ENCODE peak calls at places on chromosomes 16 and 17, in seven cellular contexts. One of them, this sample, is unnamed.

GRCh38 chr16:69435977-69436729 is 11.7 kb downstream of the CYB5B start:
- DNase-seq in breast epithelium: no peak
- DNase-seq in heart left ventricle: no peak
- DNase-seq in uterus: no peak
- DNase-seq in A549: no peak
- DNase-seq in esophagus squamous epithelium: no peak
- DNase-seq in right lobe of liver: no peak
- DNase-seq in this sample: no peak

GRCh38 chr16:3019594-3020246 is 448 bp upstream of the TNFRSF12A start:
- DNase-seq in esophagus squamous epithelium: no peak
- DNase-seq in heart left ventricle: no peak
- DNase-seq in right lobe of liver: no peak
- DNase-seq in breast epithelium: no peak
- DNase-seq in A549: no peak
- DNase-seq in uterus: no peak
- DNase-seq in this sample: no peak

GRCh38 chr16:65274576-65274975 is 152.7 kb upstream of the CDH11 start:
- DNase-seq in heart left ventricle: no peak
- DNase-seq in breast epithelium: no peak
- DNase-seq in esophagus squamous epithelium: no peak
- DNase-seq in right lobe of liver: no peak
- DNase-seq in A549: no peak
- DNase-seq in uterus: no peak
- DNase-seq in this sample: no peak

GRCh38 chr17:67994827-67995567 is 1.3 kb downstream of the C17orf58 start:
- DNase-seq in right lobe of liver: no peak
- DNase-seq in A549: peak; percentile 31
- DNase-seq in breast epithelium: no peak
- DNase-seq in uterus: peak; percentile 34
- DNase-seq in esophagus squamous epithelium: no peak
- DNase-seq in heart left ventricle: no peak
- DNase-seq in this sample: no peak

GRCh38 chr17:38361700-38362465 is 10.2 kb downstream of the SOCS7 start:
- DNase-seq in uterus: no peak
- DNase-seq in heart left ventricle: no peak
- DNase-seq in A549: no peak
- DNase-seq in right lobe of liver: no peak
- DNase-seq in esophagus squamous epithelium: no peak
- DNase-seq in breast epithelium: no peak
- DNase-seq in this sample: no peak

GRCh38 chr16:51577621-51578303 is 426.7 kb upstream of the SALL1 start:
- DNase-seq in A549: no peak
- DNase-seq in right lobe of liver: no peak
- DNase-seq in esophagus squamous epithelium: no peak
- DNase-seq in heart left ventricle: no peak
- DNase-seq in breast epithelium: no peak
- DNase-seq in uterus: no peak
- DNase-seq in this sample: no peak

GRCh38 chr17:17109896-17110295 is 67.6 kb downstream of the MPRIP start:
- DNase-seq in right lobe of liver: peak; percentile 38
- DNase-seq in uterus: no peak
- DNase-seq in A549: no peak
- DNase-seq in heart left ventricle: no peak
- DNase-seq in breast epithelium: no peak
- DNase-seq in esophagus squamous epithelium: no peak
- DNase-seq in this sample: peak; percentile 71

GRCh38 chr17:41308918-41309359 is at the start of gene KRTAP16-1:
- DNase-seq in uterus: no peak
- DNase-seq in right lobe of liver: no peak
- DNase-seq in esophagus squamous epithelium: no peak
- DNase-seq in breast epithelium: no peak
- DNase-seq in A549: no peak
- DNase-seq in heart left ventricle: no peak
- DNase-seq in this sample: no peak

GRCh38 chr17:41972571-41973411 is 6.2 kb downstream of the CNP start:
- DNase-seq in A549: no peak
- DNase-seq in esophagus squamous epithelium: no peak
- DNase-seq in breast epithelium: peak; percentile 87
- DNase-seq in right lobe of liver: peak; percentile 81
- DNase-seq in heart left ventricle: peak; percentile 54
- DNase-seq in uterus: no peak
- DNase-seq in this sample: no peak

GRCh38 chr17:39527220-39527813 is 66.0 kb downstream of the CDK12 start:
- DNase-seq in breast epithelium: no peak
- DNase-seq in A549: no peak
- DNase-seq in right lobe of liver: no peak
- DNase-seq in esophagus squamous epithelium: no peak
- DNase-seq in heart left ventricle: no peak
- DNase-seq in uterus: no peak
- DNase-seq in this sample: no peak

GRCh38 chr16:4496305-4496704 is 20.1 kb downstream of the HMOX2 start:
- DNase-seq in breast epithelium: no peak
- DNase-seq in esophagus squamous epithelium: no peak
- DNase-seq in heart left ventricle: no peak
- DNase-seq in A549: no peak
- DNase-seq in uterus: no peak
- DNase-seq in right lobe of liver: no peak
- DNase-seq in this sample: no peak

GRCh38 chr17:46877466-46877865 is 26.1 kb downstream of the WNT9B start:
- DNase-seq in uterus: no peak
- DNase-seq in breast epithelium: no peak
- DNase-seq in right lobe of liver: no peak
- DNase-seq in esophagus squamous epithelium: no peak
- DNase-seq in A549: no peak
- DNase-seq in heart left ventricle: no peak
- DNase-seq in this sample: no peak

GRCh38 chr16:69916445-69916844 is 34.7 kb upstream of the CLEC18A start:
- DNase-seq in heart left ventricle: no peak
- DNase-seq in right lobe of liver: no peak
- DNase-seq in breast epithelium: no peak
- DNase-seq in A549: no peak
- DNase-seq in uterus: no peak
- DNase-seq in esophagus squamous epithelium: no peak
- DNase-seq in this sample: no peak

GRCh38 chr16:57577691-57578224 is 35.3 kb downstream of the ADGRG5 start:
- DNase-seq in heart left ventricle: no peak
- DNase-seq in uterus: no peak
- DNase-seq in A549: no peak
- DNase-seq in right lobe of liver: no peak
- DNase-seq in breast epithelium: no peak
- DNase-seq in esophagus squamous epithelium: no peak
- DNase-seq in this sample: no peak

GRCh38 chr16:8716052-8716451 is 41.6 kb downstream of the ABAT start:
- DNase-seq in heart left ventricle: no peak
- DNase-seq in A549: no peak
- DNase-seq in uterus: no peak
- DNase-seq in breast epithelium: no peak
- DNase-seq in right lobe of liver: no peak
- DNase-seq in esophagus squamous epithelium: no peak
- DNase-seq in this sample: no peak

GRCh38 chr17:32732900-32733299 is 144.0 kb downstream of the MYO1D start:
- DNase-seq in esophagus squamous epithelium: no peak
- DNase-seq in breast epithelium: no peak
- DNase-seq in A549: no peak
- DNase-seq in uterus: no peak
- DNase-seq in heart left ventricle: no peak
- DNase-seq in right lobe of liver: no peak
- DNase-seq in this sample: no peak

GRCh38 chr17:45794840-45795239 is 10.7 kb downstream of the CRHR1 start:
- DNase-seq in uterus: no peak
- DNase-seq in A549: peak; percentile 66
- DNase-seq in esophagus squamous epithelium: no peak
- DNase-seq in breast epithelium: no peak
- DNase-seq in right lobe of liver: no peak
- DNase-seq in heart left ventricle: no peak
- DNase-seq in this sample: no peak

GRCh38 chr16:81221731-81222130 is 16.8 kb upstream of the BCO1 start:
- DNase-seq in heart left ventricle: no peak
- DNase-seq in A549: no peak
- DNase-seq in uterus: no peak
- DNase-seq in esophagus squamous epithelium: no peak
- DNase-seq in breast epithelium: no peak
- DNase-seq in right lobe of liver: no peak
- DNase-seq in this sample: no peak

GRCh38 chr16:4548124-4548523 is 8.0 kb upstream of the C16orf96 start:
- DNase-seq in breast epithelium: no peak
- DNase-seq in right lobe of liver: no peak
- DNase-seq in esophagus squamous epithelium: no peak
- DNase-seq in heart left ventricle: no peak
- DNase-seq in uterus: no peak
- DNase-seq in A549: no peak
- DNase-seq in this sample: no peak

GRCh38 chr17:40547079-40547784 is 18.0 kb downstream of the CCR7 start:
- DNase-seq in right lobe of liver: peak; percentile 55
- DNase-seq in heart left ventricle: no peak
- DNase-seq in A549: no peak
- DNase-seq in uterus: peak; percentile 22
- DNase-seq in breast epithelium: no peak
- DNase-seq in esophagus squamous epithelium: no peak
- DNase-seq in this sample: peak; percentile 40

GRCh38 chr16:89918453-89919347 is at the start of gene MC1R:
- DNase-seq in heart left ventricle: no peak
- DNase-seq in uterus: no peak
- DNase-seq in right lobe of liver: no peak
- DNase-seq in esophagus squamous epithelium: no peak
- DNase-seq in breast epithelium: no peak
- DNase-seq in A549: peak; percentile 51
- DNase-seq in this sample: no peak

GRCh38 chr16:24652209-24652712 is 77.2 kb upstream of the TNRC6A start:
- DNase-seq in heart left ventricle: no peak
- DNase-seq in A549: no peak
- DNase-seq in esophagus squamous epithelium: no peak
- DNase-seq in breast epithelium: no peak
- DNase-seq in uterus: no peak
- DNase-seq in right lobe of liver: no peak
- DNase-seq in this sample: peak; percentile 3

GRCh38 chr17:3845361-3845753 is 689 bp downstream of the NCBP3 start:
- DNase-seq in heart left ventricle: no peak
- DNase-seq in uterus: no peak
- DNase-seq in breast epithelium: no peak
- DNase-seq in esophagus squamous epithelium: no peak
- DNase-seq in A549: peak; percentile 53
- DNase-seq in right lobe of liver: no peak
- DNase-seq in this sample: no peak

GRCh38 chr17:44209786-44210341 is 9.6 kb downstream of the UBTF start:
- DNase-seq in A549: no peak
- DNase-seq in uterus: no peak
- DNase-seq in right lobe of liver: no peak
- DNase-seq in esophagus squamous epithelium: no peak
- DNase-seq in breast epithelium: no peak
- DNase-seq in heart left ventricle: no peak
- DNase-seq in this sample: no peak
- TF ChIP-seq POLR2A in A549: no peak
- TF ChIP-seq POLR2A in uterus: no peak
- TF ChIP-seq POLR2A in right lobe of liver: no peak
- TF ChIP-seq POLR2A in esophagus squamous epithelium: no peak
- TF ChIP-seq POLR2A in breast epithelium: no peak
- TF ChIP-seq POLR2A in heart left ventricle: no peak
- TF ChIP-seq POLR2A in this sample: no peak

GRCh38 chr16:1960665-1961630 is 1.6 kb downstream of the NDUFB10 start:
- DNase-seq in uterus: no peak
- DNase-seq in breast epithelium: no peak
- DNase-seq in heart left ventricle: no peak
- DNase-seq in A549: no peak
- DNase-seq in right lobe of liver: no peak
- DNase-seq in esophagus squamous epithelium: no peak
- DNase-seq in this sample: no peak
- TF ChIP-seq POLR2A in uterus: no peak
- TF ChIP-seq POLR2A in breast epithelium: no peak
- TF ChIP-seq POLR2A in heart left ventricle: no peak
- TF ChIP-seq POLR2A in A549: peak; percentile 60
- TF ChIP-seq POLR2A in right lobe of liver: no peak
- TF ChIP-seq POLR2A in esophagus squamous epithelium: no peak
- TF ChIP-seq POLR2A in this sample: no peak

GRCh38 chr17:69744512-69745098 is 330.1 kb downstream of the MAP2K6 start:
- DNase-seq in A549: no peak
- DNase-seq in right lobe of liver: no peak
- DNase-seq in breast epithelium: no peak
- DNase-seq in uterus: no peak
- DNase-seq in heart left ventricle: no peak
- DNase-seq in esophagus squamous epithelium: no peak
- DNase-seq in this sample: no peak

DNA sequence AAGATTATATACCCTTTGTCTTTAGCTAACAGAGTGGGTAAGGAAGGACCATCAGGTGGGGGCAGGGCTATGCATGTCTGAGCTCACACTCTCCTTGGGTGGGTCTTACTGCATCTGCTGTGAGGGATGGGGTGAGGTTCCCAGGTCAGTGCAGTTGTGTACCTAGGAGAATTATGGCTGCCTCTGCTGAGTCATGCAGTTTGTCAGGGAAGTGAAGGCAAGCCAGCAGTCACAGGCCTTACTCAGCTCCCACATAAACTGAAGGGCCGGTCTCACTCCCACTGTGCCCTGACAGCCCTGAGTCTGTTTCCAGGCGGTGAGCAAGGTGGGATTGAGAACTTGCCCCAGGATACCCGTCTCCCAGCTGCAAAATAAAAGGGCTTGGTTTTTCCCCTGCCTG is 328.6 kb downstream of the MAP2K6 start:
- DNase-seq in breast epithelium: no peak
- DNase-seq in right lobe of liver: no peak
- DNase-seq in heart left ventricle: no peak
- DNase-seq in uterus: no peak
- DNase-seq in A549: no peak
- DNase-seq in esophagus squamous epithelium: no peak
- DNase-seq in this sample: no peak
- TF ChIP-seq POLR2A in breast epithelium: no peak
- TF ChIP-seq POLR2A in right lobe of liver: no peak
- TF ChIP-seq POLR2A in heart left ventricle: no peak
- TF ChIP-seq POLR2A in uterus: no peak
- TF ChIP-seq POLR2A in A549: no peak
- TF ChIP-seq POLR2A in esophagus squamous epithelium: no peak
- TF ChIP-seq POLR2A in this sample: no peak

GRCh38 chr17:7237761-7238417 is 1.4 kb downstream of the PHF23 start:
- DNase-seq in heart left ventricle: peak; percentile 87
- DNase-seq in breast epithelium: no peak
- DNase-seq in uterus: peak; percentile 79
- DNase-seq in right lobe of liver: peak; percentile 89
- DNase-seq in esophagus squamous epithelium: no peak
- DNase-seq in A549: peak; percentile 83
- DNase-seq in this sample: no peak
- TF ChIP-seq POLR2A in heart left ventricle: no peak
- TF ChIP-seq POLR2A in breast epithelium: no peak
- TF ChIP-seq POLR2A in uterus: no peak
- TF ChIP-seq POLR2A in right lobe of liver: no peak
- TF ChIP-seq POLR2A in esophagus squamous epithelium: no peak
- TF ChIP-seq POLR2A in A549: no peak
- TF ChIP-seq POLR2A in this sample: no peak

This sample was measured in lower leg skin.